ENCODE peak calls at places on chromosomes 2 and 18, in six cellular contexts. W is BE2C, O is kidney epithelial cell, S is H1, E is upper lobe of right lung, I is hepatocyte. M is an unnamed sample.

GRCh38 chr18:24319757-24320156 is 77.9 kb downstream of the OSBPL1A start:
- DNase-seq in I (no peak), W (peak), E (no peak), O (no peak), S (no peak), M (no peak)

GRCh38 chr18:76982038-76982437 is 150.5 kb downstream of the MBP start:
- DNase-seq in O (no peak), S (peak), W (no peak), E (no peak), I (no peak), M (no peak)

GRCh38 chr2:188013767-188014166 is 277.9 kb upstream of the GULP1 start:
- DNase-seq in E (no peak), O (no peak), W (no peak), I (no peak), S (no peak), M (no peak)

GRCh38 chr18:68555935-68556334 is 159.0 kb downstream of the TMX3 start:
- DNase-seq in S (no peak), W (no peak), E (no peak), I (no peak), O (no peak), M (no peak)

GRCh38 chr2:17303054-17303453 is 215.2 kb downstream of the RAD51AP2 start:
- DNase-seq in O (peak), I (no peak), W (no peak), S (no peak), E (no peak), M (no peak)

GRCh38 chr2:16043627-16044026 is 103.3 kb downstream of the MYCN start:
- DNase-seq in O (no peak), I (no peak), S (no peak), W (no peak), E (no peak), M (no peak)

GRCh38 chr2:240513544-240514287 is 44.1 kb downstream of the ANKMY1 start:
- DNase-seq in W (peak), E (peak), S (peak), O (peak), I (peak), M (peak)

GRCh38 chr18:62996552-62996951 is 281.2 kb downstream of the PHLPP1 start:
- DNase-seq in W (no peak), I (no peak), O (no peak), E (no peak), S (no peak), M (no peak)

GRCh38 chr2:27369471-27370025 is 590 bp downstream of the EIF2B4 start:
- DNase-seq in O (no peak), W (no peak), E (no peak), I (no peak), S (peak), M (peak)

GRCh38 chr2:182973441-182974352 is 64.6 kb downstream of the NCKAP1 start:
- DNase-seq in S (no peak), I (no peak), O (no peak), W (no peak), E (no peak), M (no peak)

GRCh38 chr2:238456966-238457926 is 30.5 kb downstream of the ASB1 start:
- DNase-seq in S (no peak), E (no peak), O (no peak), W (no peak), I (no peak), M (no peak)

GRCh38 chr2:190582761-190583506 is 48.4 kb upstream of the NEMP2 start:
- DNase-seq in S (no peak), W (no peak), O (no peak), E (no peak), I (no peak), M (no peak)

DNA sequence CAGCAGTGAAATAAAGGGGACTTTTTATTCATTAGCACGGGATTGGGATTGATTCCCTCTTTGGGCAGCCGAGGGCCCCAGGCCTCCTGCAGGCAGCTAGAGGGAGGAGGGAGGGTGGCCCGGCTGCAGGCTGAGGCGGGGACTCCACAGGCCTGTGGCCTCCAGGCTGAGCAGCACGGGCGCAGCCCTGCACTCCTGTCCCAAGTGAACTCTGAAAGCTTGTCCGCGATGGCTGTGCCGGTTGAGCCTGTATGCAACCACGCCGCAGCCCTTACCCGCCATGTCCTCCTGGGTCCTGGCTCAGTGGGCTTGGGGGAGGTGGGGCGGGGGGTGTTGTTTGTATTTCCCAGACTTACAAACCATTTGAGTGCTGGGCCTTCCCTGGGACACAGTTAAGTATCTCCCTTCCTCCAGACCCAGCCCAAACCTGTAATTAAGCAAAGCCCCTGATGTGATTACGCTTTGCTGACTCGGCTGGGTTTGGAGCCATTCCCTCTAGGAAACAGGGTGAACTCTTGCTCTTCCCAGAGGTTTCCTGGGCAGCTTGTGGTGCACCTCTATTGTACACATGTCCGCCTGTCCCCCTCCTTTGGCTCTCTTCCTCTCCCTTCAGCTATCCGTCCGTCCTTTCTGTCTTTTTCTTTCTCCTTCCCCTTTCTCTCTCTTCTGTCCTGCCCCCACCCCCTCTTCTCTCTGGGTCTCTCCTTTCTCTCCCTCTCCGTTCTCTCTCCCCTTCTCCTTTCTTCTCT is 5.3 kb downstream of the GLI2 start:
- DNase-seq in E (no peak), I (peak), W (peak), S (peak), O (no peak), M (no peak)
- TF ChIP-seq CTCF in E (no peak), I (no peak), W (no peak), S (no peak), O (no peak), M (no peak)

GRCh38 chr18:7926526-7926925 is 359.4 kb downstream of the PTPRM start:
- DNase-seq in S (no peak), E (no peak), W (no peak), O (peak), I (peak), M (peak)
- TF ChIP-seq CTCF in S (peak), E (peak), W (no peak), O (peak), I (peak), M (peak)

DNA sequence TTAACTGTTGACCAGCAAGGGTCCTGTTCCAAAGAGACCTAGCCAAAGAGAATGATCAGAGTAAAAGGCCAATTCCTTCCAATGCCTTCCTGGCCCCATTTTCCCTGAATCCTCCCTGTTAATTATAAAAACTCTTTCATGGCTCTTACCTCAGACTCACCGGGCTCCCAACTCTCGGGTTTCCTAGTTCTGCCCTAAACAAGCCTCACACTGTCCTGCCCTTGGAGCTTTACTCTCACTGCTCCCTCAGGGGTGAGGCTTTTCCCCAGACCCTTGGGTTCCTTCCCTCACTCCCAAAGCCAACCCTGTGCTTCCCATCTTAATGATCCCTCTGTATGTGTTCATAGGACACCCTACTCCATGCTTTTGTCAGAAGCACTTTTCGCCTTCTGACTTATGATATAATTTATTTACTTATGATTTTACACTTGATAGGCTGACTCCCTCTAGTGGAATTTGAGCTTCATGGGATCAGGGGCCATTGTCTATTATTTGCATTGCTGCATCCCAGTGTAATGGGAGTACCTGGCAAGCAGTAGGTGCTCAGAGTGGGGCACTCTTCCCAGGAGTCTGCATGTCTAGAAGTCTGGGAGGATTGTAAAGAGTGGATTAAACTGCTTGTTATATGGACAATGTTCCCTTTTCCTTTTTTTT is 29.9 kb upstream of the ZNG1B start:
- DNase-seq in O (no peak), E (no peak), S (no peak), W (no peak), I (peak), M (no peak)
- TF ChIP-seq CTCF in O (peak), E (peak), S (no peak), W (no peak), I (no peak), M (no peak)

GRCh38 chr2:68908392-68908970 is 37.3 kb upstream of the BMP10 start:
- DNase-seq in S (no peak), E (peak), O (peak), I (peak), W (no peak), M (peak)

GRCh38 chr2:68905116-68905515 is 33.9 kb upstream of the BMP10 start:
- DNase-seq in W (no peak), E (no peak), S (no peak), I (no peak), O (no peak), M (no peak)

GRCh38 chr2:68907232-68907922 is 36.2 kb upstream of the BMP10 start:
- DNase-seq in W (no peak), O (no peak), I (no peak), S (no peak), E (no peak), M (peak)

GRCh38 chr2:68909793-68910674 is 38.8 kb upstream of the BMP10 start:
- DNase-seq in E (no peak), O (peak), I (peak), S (peak), W (peak), M (peak)

GRCh38 chr2:68907923-68908253 is 36.7 kb upstream of the BMP10 start:
- DNase-seq in W (no peak), S (no peak), O (no peak), I (no peak), E (no peak), M (no peak)
- TF ChIP-seq CTCF in W (no peak), S (no peak), O (no peak), I (no peak), E (no peak), M (no peak)

DNA sequence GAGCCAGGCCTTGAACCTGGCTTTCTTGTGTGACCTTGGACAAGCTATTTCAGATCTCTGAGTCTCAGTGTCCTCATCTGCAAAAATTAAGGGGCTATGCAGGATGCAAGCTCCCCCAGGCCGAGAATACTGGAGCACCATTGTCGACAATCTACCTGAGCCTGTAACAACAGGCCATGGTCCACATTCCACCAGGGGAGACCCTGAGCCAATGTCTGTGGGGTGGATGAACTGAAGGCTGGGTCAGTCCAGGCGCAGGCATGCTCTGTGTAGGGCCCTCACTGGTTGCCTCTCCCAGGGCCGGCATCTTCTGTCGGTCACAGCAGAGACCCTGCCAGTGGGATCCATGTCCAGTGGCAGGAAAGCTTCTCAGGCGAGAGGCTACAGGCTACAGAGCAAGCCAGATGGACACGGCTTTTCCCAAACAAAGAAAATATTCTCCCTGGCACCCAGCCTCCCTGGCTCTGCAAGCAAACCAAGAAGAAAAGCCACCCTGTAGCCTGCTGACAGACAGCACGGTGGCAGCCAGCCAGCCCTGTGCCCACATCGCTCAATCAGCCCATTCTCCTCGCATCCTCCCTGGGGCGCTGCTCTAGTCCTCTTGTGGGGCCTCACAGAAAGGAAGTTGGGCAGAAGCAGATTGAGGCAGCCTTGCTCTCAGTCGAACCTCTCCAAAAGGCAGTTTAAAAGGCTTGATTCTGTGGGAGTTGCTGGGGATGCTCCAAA is 48.7 kb upstream of the FZD7 start:
- DNase-seq in S (no peak), I (no peak), E (no peak), W (peak), O (no peak), M (no peak)
- TF ChIP-seq CTCF in S (peak), I (no peak), E (no peak), W (no peak), O (no peak), M (no peak)

DNA sequence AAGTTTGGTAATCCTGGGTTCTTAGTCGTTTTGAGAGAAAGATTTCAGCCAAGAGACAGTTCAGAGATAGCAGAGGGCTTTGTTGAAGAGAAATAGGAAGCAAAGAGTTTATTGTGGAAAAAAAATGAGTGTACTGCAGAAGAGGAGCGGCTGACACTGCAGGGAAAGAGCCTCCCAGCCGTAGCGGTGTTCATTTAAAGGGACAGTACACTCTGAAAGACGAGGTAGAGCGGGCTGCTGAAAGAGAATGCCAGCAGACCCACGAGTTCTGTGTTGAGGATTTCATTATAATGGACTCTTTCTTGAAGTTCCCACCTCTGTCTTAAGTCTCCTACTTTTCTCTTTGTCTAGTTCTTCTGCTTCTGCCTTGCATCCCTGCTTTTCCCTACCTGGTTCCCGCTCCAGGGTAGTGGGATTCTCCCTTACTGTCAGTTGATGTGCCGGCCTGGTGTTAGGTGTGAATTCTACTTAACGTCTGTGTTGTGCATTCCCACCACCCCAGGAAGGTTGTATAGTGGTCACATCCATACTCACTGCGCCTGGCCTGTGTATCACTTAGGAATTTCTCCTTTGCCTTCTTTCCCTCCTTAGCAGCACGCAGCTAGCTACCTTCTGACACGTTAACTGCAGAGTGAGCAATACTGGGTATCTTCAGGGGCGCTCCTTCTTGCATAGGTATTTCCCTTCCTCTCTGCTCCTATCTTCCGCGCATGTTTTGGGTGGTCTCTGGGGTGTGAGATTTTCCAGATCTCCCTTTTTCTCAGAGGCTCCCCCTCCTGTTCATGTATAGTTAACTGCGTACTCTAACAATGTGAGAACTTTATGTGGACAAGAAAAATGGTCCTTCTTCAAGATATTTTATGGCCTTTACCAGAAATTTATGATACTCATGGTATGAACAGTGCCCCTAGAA is 164.5 kb downstream of the PTH2R start:
- DNase-seq in E (no peak), O (no peak), S (no peak), I (peak), W (no peak), M (no peak)
- TF ChIP-seq CTCF in E (no peak), O (no peak), S (peak), I (peak), W (peak), M (no peak)

DNA sequence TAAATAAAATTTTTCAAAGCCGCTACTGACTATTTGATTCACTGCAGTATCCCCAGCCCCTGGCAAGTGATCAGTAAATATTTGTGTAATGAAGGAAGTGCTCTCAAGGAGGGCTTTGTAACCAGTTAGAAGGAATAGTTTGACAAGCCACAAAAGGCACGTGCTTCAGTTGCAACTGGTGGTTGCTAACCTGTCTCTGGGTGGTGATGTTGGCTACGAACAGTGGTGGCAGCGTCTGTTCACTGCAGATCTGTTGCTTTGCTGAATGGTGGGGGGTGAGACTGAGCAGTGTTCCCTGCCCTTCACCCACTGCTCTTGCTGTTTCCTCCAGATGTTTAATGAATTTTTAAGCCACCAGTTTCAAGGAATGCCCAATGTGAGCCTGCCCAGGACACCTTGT is 73.9 kb upstream of the SIX2 start:
- DNase-seq in E (no peak), S (no peak), W (no peak), I (no peak), O (no peak), M (peak)
- TF ChIP-seq CTCF in E (no peak), S (peak), W (no peak), I (no peak), O (no peak), M (no peak)

DNA sequence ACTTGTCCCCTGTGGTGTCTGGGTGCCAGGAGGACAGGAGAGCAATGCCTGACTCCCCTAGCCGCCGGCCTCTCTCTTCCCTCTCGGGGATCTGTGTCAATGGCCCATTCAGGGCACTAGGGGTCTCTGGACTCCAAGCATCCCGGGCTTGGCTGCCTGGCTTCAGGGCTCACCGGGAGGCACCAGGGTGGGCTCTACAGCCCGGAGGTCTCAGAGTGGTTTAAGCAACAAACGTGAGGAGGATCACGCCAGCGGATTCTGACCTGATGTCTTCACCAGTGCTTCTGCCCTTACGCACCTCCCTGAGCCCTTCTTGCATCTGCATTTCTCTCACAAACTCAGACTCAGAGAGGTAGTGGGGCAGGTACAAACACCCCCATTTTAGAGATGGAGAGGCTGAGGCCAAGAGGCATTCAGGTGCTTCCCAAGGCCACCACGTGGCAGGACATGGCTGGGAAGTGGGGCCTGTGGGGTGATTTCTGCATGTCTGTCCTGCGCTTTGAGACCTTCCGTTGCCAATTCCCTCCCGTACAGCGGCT is 243.0 kb downstream of the CELF4 start:
- DNase-seq in O (no peak), W (peak), E (no peak), I (peak), S (peak), M (peak)
- TF ChIP-seq CTCF in O (peak), W (peak), E (peak), I (peak), S (peak), M (peak)

DNA sequence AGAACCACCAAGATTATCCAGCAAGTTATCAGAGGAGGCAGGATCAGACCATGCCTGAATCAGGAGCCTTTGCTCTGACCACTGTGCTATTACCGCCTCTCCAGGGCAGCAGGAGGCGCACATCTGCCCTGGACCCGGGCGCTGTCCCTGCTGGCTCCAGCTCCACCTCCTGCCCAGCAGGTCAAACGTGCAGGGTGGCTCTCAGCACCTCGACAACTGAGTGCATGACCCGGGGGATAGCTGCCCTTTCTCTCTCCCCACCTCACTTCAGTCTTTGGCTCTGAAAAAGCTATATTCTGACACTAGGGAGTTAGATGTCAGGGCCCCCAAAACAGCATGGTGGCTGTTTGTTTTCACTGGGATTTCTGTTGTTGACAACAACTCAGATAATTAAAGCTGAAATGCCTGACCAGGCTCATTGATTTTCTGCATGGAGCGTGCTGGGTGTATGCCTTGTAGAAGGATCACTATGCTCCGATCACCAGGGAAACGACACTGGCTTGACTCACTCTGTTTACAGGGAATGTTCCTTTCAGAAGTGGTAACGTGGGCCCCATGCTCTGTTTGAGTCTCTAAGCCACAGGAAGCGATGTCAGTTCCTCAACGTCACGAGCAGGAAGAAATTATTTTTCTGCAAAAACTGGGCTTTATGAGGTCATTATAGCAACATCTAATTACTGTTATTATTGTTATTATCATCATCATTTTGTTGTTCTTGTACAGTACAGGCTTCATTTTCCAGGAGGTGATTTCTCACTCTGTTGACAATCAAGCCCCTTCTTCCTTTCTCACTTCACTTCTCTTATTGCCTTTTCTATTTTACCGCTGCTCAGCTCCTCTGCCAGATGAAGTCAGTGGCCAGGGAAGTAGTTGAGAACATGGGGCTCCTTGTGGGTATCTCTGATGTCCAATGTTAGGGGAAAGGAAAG is 125.6 kb downstream of the PLB1 start:
- DNase-seq in I (peak), E (peak), S (peak), O (peak), W (no peak), M (peak)
- TF ChIP-seq CTCF in I (peak), E (peak), S (peak), O (peak), W (peak), M (peak)

M was measured in Calu3.